ENCODE peak calls at places on chromosomes 5 and 9, in seven cellular contexts. X is fibroblast of the aortic adventitia, B is HFFc6, M is PC-3, L is foreskin keratinocyte, D is kidney epithelial cell, U is keratinocyte. J is an unnamed sample.
A peak's percentile ranks its signal among the peaks of the same experiment; 100 is the strongest.

GRCh38 chr5:133287500-133287899 is 235.7 kb downstream of the HSPA4 start:
- DNase-seq in X (peak; percentile 43), B (no peak), M (peak; percentile 53), L (no peak), D (no peak), U (peak; percentile 15), J (peak; percentile 34)

GRCh38 chr5:144972317-144972716 is 801.6 kb downstream of the KCTD16 start:
- DNase-seq in X (peak; percentile 16), B (no peak), M (no peak), L (no peak), D (no peak), U (no peak), J (no peak)

GRCh38 chr9:6024035-6024554 is 8.7 kb upstream of the RANBP6 start:
- DNase-seq in X (no peak), B (no peak), M (peak; percentile 37), L (peak; percentile 13), D (no peak), U (no peak), J (peak; percentile 53)

GRCh38 chr5:173864126-173865075 is 23.7 kb upstream of the CPEB4 start:
- DNase-seq in X (no peak), B (no peak), M (no peak), L (no peak), D (no peak), U (no peak), J (no peak)

GRCh38 chr5:130109152-130109551 is 204.9 kb downstream of the CHSY3 start:
- DNase-seq in X (peak; percentile 65), B (no peak), M (peak; percentile 61), L (peak; percentile 29), D (peak; percentile 2), U (no peak), J (peak; percentile 13)

GRCh38 chr9:136568288-136569081 is 22.6 kb upstream of the NOTCH1 start:
- DNase-seq in X (no peak), B (no peak), M (no peak), L (no peak), D (no peak), U (no peak), J (no peak)

GRCh38 chr9:37390759-37391158 is 31.7 kb upstream of the GRHPR start:
- DNase-seq in X (no peak), B (no peak), M (peak; percentile 17), L (no peak), D (no peak), U (no peak), J (peak; percentile 73)

GRCh38 chr5:175688352-175689146 is 30.7 kb downstream of the HRH2 start:
- DNase-seq in X (no peak), B (no peak), M (no peak), L (no peak), D (no peak), U (no peak), J (no peak)

GRCh38 chr5:79416499-79416898 is 97.4 kb downstream of the HOMER1 start:
- DNase-seq in X (peak; percentile 10), B (no peak), M (no peak), L (no peak), D (no peak), U (no peak), J (peak; percentile 36)

GRCh38 chr9:35904966-35905781 is 828 bp upstream of the HRCT1 start:
- DNase-seq in X (no peak), B (peak; percentile 76), M (peak; percentile 71), L (no peak), D (no peak), U (no peak), J (no peak)

GRCh38 chr9:73080110-73080683 is 71.5 kb upstream of the ANXA1 start:
- DNase-seq in X (no peak), B (no peak), M (peak; percentile 23), L (no peak), D (no peak), U (no peak), J (no peak)

GRCh38 chr5:119316116-119316515 is 39.7 kb upstream of the TNFAIP8 start:
- DNase-seq in X (no peak), B (no peak), M (no peak), L (no peak), D (no peak), U (no peak), J (no peak)

GRCh38 chr5:13278148-13278547 is 666.3 kb downstream of the DNAH5 start:
- DNase-seq in X (no peak), B (no peak), M (peak; percentile 22), L (no peak), D (no peak), U (no peak), J (no peak)

GRCh38 chr5:75387806-75388205 is 50.8 kb downstream of the HMGCR start:
- DNase-seq in X (no peak), B (no peak), M (peak; percentile 31), L (no peak), D (no peak), U (no peak), J (no peak)

GRCh38 chr5:177312649-177313181 is 1.0 kb upstream of the MXD3 start:
- DNase-seq in X (no peak), B (peak; percentile 37), M (peak; percentile 81), L (no peak), D (no peak), U (no peak), J (no peak)

GRCh38 chr5:151092750-151093149 is 11.9 kb upstream of the TNIP1 start:
- DNase-seq in X (peak; percentile 59), B (peak; percentile 83), M (peak; percentile 86), L (peak; percentile 81), D (no peak), U (no peak), J (no peak)

GRCh38 chr9:71911908-71912325 is 478 bp downstream of the C9orf85 start:
- DNase-seq in X (no peak), B (peak; percentile 23), M (no peak), L (no peak), D (no peak), U (no peak), J (no peak)

GRCh38 chr9:128245293-128246151 is 30.3 kb downstream of the GOLGA2 start:
- DNase-seq in X (peak; percentile 61), B (peak; percentile 64), M (no peak), L (no peak), D (peak; percentile 7), U (no peak), J (no peak)

GRCh38 chr5:114221807-114222206 is 140.1 kb upstream of the KCNN2 start:
- DNase-seq in X (no peak), B (no peak), M (no peak), L (no peak), D (no peak), U (no peak), J (no peak)

GRCh38 chr9:34246453-34246852 is 67.6 kb downstream of the UBAP1 start:
- DNase-seq in X (no peak), B (no peak), M (no peak), L (no peak), D (no peak), U (no peak), J (no peak)

GRCh38 chr5:96517294-96517693 is 84.2 kb upstream of the PCSK1 start:
- DNase-seq in X (peak; percentile 63), B (peak; percentile 19), M (no peak), L (no peak), D (no peak), U (no peak), J (no peak)

GRCh38 chr9:13804532-13804931 is 509.4 kb downstream of the NFIB start:
- DNase-seq in X (no peak), B (no peak), M (peak; percentile 87), L (peak; percentile 35), D (peak; percentile 54), U (no peak), J (no peak)

GRCh38 chr5:91074615-91075014 is 308.5 kb downstream of the ARRDC3 start:
- DNase-seq in X (peak; percentile 90), B (peak; percentile 84), M (peak; percentile 21), L (peak; percentile 72), D (peak; percentile 92), U (peak; percentile 25), J (no peak)

GRCh38 chr5:140951636-140952035 is 14.6 kb upstream of the PCDHAC2 start:
- DNase-seq in X (no peak), B (no peak), M (no peak), L (no peak), D (no peak), U (no peak), J (no peak)
- TF ChIP-seq CTCF in X (no peak), B (no peak), M (no peak), L (no peak), D (no peak), U (no peak), J (no peak)

DNA sequence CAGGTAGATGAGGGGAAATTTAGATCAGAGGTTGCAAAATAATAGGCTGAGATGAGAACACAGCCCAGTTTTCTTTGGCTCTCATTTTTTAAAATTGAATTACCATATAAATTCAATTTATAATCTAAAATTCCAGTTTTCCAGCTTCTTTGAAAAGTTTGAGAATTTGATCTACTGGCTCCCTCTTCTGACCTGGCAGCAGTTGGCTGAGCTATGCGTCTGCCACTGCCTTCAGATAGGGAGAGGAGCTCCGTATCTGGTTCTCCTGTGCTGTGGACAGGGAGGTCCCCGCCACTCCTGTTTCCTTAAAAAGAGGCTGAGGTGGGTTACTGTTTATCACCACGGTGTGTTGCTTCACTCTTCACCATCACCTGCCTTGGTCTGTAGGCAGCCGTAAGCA is 103.7 kb downstream of the ARHGAP26 start:
- DNase-seq in X (no peak), B (no peak), M (no peak), L (no peak), D (no peak), U (no peak), J (no peak)
- TF ChIP-seq CTCF in X (peak; percentile 4), B (no peak), M (no peak), L (peak; percentile 9), D (no peak), U (no peak), J (no peak)

GRCh38 chr9:124723352-124723751 is 47.8 kb downstream of the NR6A1 start:
- DNase-seq in X (no peak), B (no peak), M (no peak), L (no peak), D (no peak), U (no peak), J (no peak)

GRCh38 chr9:124724415-124725067 is 46.6 kb downstream of the NR6A1 start:
- DNase-seq in X (no peak), B (no peak), M (no peak), L (no peak), D (no peak), U (no peak), J (no peak)

GRCh38 chr9:124725068-124725452 is 46.1 kb downstream of the NR6A1 start:
- DNase-seq in X (no peak), B (no peak), M (no peak), L (no peak), D (no peak), U (no peak), J (no peak)

GRCh38 chr9:124730772-124731171 is 40.3 kb downstream of the NR6A1 start:
- DNase-seq in X (no peak), B (no peak), M (no peak), L (no peak), D (no peak), U (no peak), J (no peak)

DNA sequence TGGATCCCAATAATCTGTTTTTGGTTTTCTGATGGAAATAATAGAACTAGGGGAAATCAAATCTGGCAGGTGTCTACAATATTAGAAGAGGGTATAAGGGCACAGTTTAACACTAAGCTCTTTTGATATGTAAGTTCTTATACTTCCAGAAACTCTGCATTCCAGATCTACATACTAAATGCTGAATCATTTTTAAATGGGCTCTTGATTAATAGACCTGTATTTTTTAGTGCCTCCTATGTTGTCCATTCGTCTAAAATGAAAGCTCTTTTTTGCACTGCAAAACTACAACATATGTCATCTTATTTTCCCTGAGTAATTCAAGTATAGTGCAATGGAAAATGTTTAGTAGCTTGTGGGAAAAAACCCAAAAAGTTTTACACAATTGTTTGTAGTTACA is 44.2 kb downstream of the NR6A1 start:
- DNase-seq in X (no peak), B (no peak), M (no peak), L (no peak), D (no peak), U (no peak), J (no peak)
- TF ChIP-seq CTCF in X (no peak), B (no peak), M (no peak), L (no peak), D (no peak), U (no peak), J (no peak)

GRCh38 chr5:15598294-15598902 is 98.4 kb downstream of the FBXL7 start:
- DNase-seq in X (peak; percentile 29), B (peak; percentile 18), M (peak; percentile 23), L (no peak), D (no peak), U (no peak), J (no peak)
- TF ChIP-seq CTCF in X (peak; percentile 82), B (peak; percentile 88), M (peak; percentile 58), L (peak; percentile 59), D (peak; percentile 57), U (no peak), J (peak; percentile 29)

J was measured in GM20000.